ENCODE peak calls at places on chromosomes 2 and 18, in eight cellular contexts. One of them, this sample, is unnamed.

GRCh38 chr2:190530211-190530639 is 4.3 kb downstream of the NEMP2 start:
- DNase-seq in PC-9: no peak
- DNase-seq in sigmoid colon: no peak
- DNase-seq in thyroid gland: no peak
- DNase-seq in CD4-positive, alpha-beta memory T cell: no peak
- DNase-seq in endodermal cell: no peak
- DNase-seq in tibial nerve: no peak
- DNase-seq in trophoblast cell: no peak
- DNase-seq in this sample: no peak

GRCh38 chr2:189658808-189659207 is 2.5 kb upstream of the ASNSD1 start:
- DNase-seq in tibial nerve: no peak
- DNase-seq in trophoblast cell: no peak
- DNase-seq in sigmoid colon: no peak
- DNase-seq in thyroid gland: no peak
- DNase-seq in PC-9: no peak
- DNase-seq in CD4-positive, alpha-beta memory T cell: no peak
- DNase-seq in endodermal cell: no peak
- DNase-seq in this sample: no peak

GRCh38 chr2:23532311-23533013 is 147.5 kb downstream of the KLHL29 start:
- DNase-seq in tibial nerve: no peak
- DNase-seq in sigmoid colon: peak; percentile 83
- DNase-seq in trophoblast cell: no peak
- DNase-seq in thyroid gland: no peak
- DNase-seq in PC-9: no peak
- DNase-seq in CD4-positive, alpha-beta memory T cell: peak; percentile 46
- DNase-seq in endodermal cell: no peak
- DNase-seq in this sample: no peak

GRCh38 chr18:75363446-75364225 is 63.9 kb downstream of the SMIM21 start:
- DNase-seq in CD4-positive, alpha-beta memory T cell: no peak
- DNase-seq in PC-9: no peak
- DNase-seq in thyroid gland: no peak
- DNase-seq in tibial nerve: no peak
- DNase-seq in endodermal cell: no peak
- DNase-seq in trophoblast cell: peak; percentile 19
- DNase-seq in sigmoid colon: no peak
- DNase-seq in this sample: no peak

GRCh38 chr2:181752301-181752700 is 72.0 kb upstream of the NEUROD1 start:
- DNase-seq in PC-9: peak; percentile 88
- DNase-seq in thyroid gland: no peak
- DNase-seq in endodermal cell: no peak
- DNase-seq in tibial nerve: no peak
- DNase-seq in trophoblast cell: peak; percentile 14
- DNase-seq in CD4-positive, alpha-beta memory T cell: no peak
- DNase-seq in sigmoid colon: no peak
- DNase-seq in this sample: no peak

GRCh38 chr2:187541086-187542085 is 12.8 kb downstream of the TFPI start:
- DNase-seq in thyroid gland: no peak
- DNase-seq in CD4-positive, alpha-beta memory T cell: no peak
- DNase-seq in endodermal cell: no peak
- DNase-seq in tibial nerve: peak; percentile 57
- DNase-seq in PC-9: no peak
- DNase-seq in sigmoid colon: no peak
- DNase-seq in trophoblast cell: no peak
- DNase-seq in this sample: peak; percentile 82

GRCh38 chr2:38486213-38487026 is 109.3 kb upstream of the ATL2 start:
- DNase-seq in endodermal cell: no peak
- DNase-seq in PC-9: no peak
- DNase-seq in thyroid gland: no peak
- DNase-seq in CD4-positive, alpha-beta memory T cell: no peak
- DNase-seq in sigmoid colon: no peak
- DNase-seq in trophoblast cell: no peak
- DNase-seq in tibial nerve: no peak
- DNase-seq in this sample: no peak

GRCh38 chr18:8870528-8870927 is 165.2 kb downstream of the MTCL1 start:
- DNase-seq in CD4-positive, alpha-beta memory T cell: no peak
- DNase-seq in sigmoid colon: no peak
- DNase-seq in thyroid gland: no peak
- DNase-seq in endodermal cell: no peak
- DNase-seq in tibial nerve: no peak
- DNase-seq in trophoblast cell: no peak
- DNase-seq in PC-9: no peak
- DNase-seq in this sample: no peak

GRCh38 chr18:23650963-23651927 is 11.5 kb downstream of the ANKRD29 start:
- DNase-seq in sigmoid colon: no peak
- DNase-seq in tibial nerve: no peak
- DNase-seq in CD4-positive, alpha-beta memory T cell: no peak
- DNase-seq in thyroid gland: no peak
- DNase-seq in trophoblast cell: peak; percentile 41
- DNase-seq in endodermal cell: no peak
- DNase-seq in PC-9: peak; percentile 81
- DNase-seq in this sample: no peak

GRCh38 chr2:130762031-130762909 is 6.9 kb downstream of the AMER3 start:
- DNase-seq in PC-9: no peak
- DNase-seq in CD4-positive, alpha-beta memory T cell: no peak
- DNase-seq in tibial nerve: no peak
- DNase-seq in thyroid gland: no peak
- DNase-seq in trophoblast cell: no peak
- DNase-seq in endodermal cell: no peak
- DNase-seq in sigmoid colon: no peak
- DNase-seq in this sample: no peak

GRCh38 chr18:9627642-9628041 is 13.3 kb upstream of the PPP4R1 start:
- DNase-seq in sigmoid colon: no peak
- DNase-seq in PC-9: peak; percentile 85
- DNase-seq in endodermal cell: no peak
- DNase-seq in tibial nerve: no peak
- DNase-seq in thyroid gland: no peak
- DNase-seq in CD4-positive, alpha-beta memory T cell: no peak
- DNase-seq in trophoblast cell: peak; percentile 87
- DNase-seq in this sample: no peak

GRCh38 chr2:149832256-149832655 is 244.7 kb upstream of the MMADHC start:
- DNase-seq in thyroid gland: no peak
- DNase-seq in PC-9: peak; percentile 25
- DNase-seq in endodermal cell: no peak
- DNase-seq in trophoblast cell: no peak
- DNase-seq in tibial nerve: no peak
- DNase-seq in sigmoid colon: no peak
- DNase-seq in CD4-positive, alpha-beta memory T cell: no peak
- DNase-seq in this sample: no peak

GRCh38 chr2:220789961-220790360 is 782.1 kb downstream of the EPHA4 start:
- DNase-seq in CD4-positive, alpha-beta memory T cell: no peak
- DNase-seq in tibial nerve: no peak
- DNase-seq in endodermal cell: no peak
- DNase-seq in thyroid gland: no peak
- DNase-seq in trophoblast cell: no peak
- DNase-seq in sigmoid colon: no peak
- DNase-seq in PC-9: peak; percentile 69
- DNase-seq in this sample: no peak

GRCh38 chr2:162056796-162057399 is 17.1 kb downstream of the DPP4 start:
- DNase-seq in trophoblast cell: no peak
- DNase-seq in tibial nerve: no peak
- DNase-seq in thyroid gland: no peak
- DNase-seq in PC-9: no peak
- DNase-seq in sigmoid colon: no peak
- DNase-seq in CD4-positive, alpha-beta memory T cell: no peak
- DNase-seq in endodermal cell: no peak
- DNase-seq in this sample: no peak
- H3K4me3 ChIP-seq in trophoblast cell: no peak overlapping the region
- H3K4me3 ChIP-seq in tibial nerve: no peak overlapping the region
- H3K4me3 ChIP-seq in thyroid gland: no peak overlapping the region
- H3K4me3 ChIP-seq in PC-9: no peak overlapping the region
- H3K4me3 ChIP-seq in sigmoid colon: no peak overlapping the region
- H3K4me3 ChIP-seq in CD4-positive, alpha-beta memory T cell: no peak overlapping the region
- H3K4me3 ChIP-seq in endodermal cell: no peak overlapping the region
- H3K4me3 ChIP-seq in this sample: no peak overlapping the region

GRCh38 chr2:199452991-199453379 is 4.8 kb downstream of the SATB2 start:
- DNase-seq in thyroid gland: no peak
- DNase-seq in CD4-positive, alpha-beta memory T cell: no peak
- DNase-seq in endodermal cell: no peak
- DNase-seq in trophoblast cell: no peak
- DNase-seq in sigmoid colon: no peak
- DNase-seq in PC-9: no peak
- DNase-seq in tibial nerve: no peak
- DNase-seq in this sample: no peak
- H3K27me3 ChIP-seq in thyroid gland: peaks cover 37% of the 10 kb centered on the region
- H3K27me3 ChIP-seq in CD4-positive, alpha-beta memory T cell: peaks cover 43% of the 10 kb centered on the region
- H3K27me3 ChIP-seq in endodermal cell: peaks cover 33% of the 10 kb centered on the region
- H3K27me3 ChIP-seq in trophoblast cell: peaks cover 23% of the 10 kb centered on the region
- H3K27me3 ChIP-seq in sigmoid colon: peaks cover 57% of the 10 kb centered on the region
- H3K27me3 ChIP-seq in PC-9: no peaks in the 10 kb centered on the region
- H3K27me3 ChIP-seq in tibial nerve: peaks cover 73% of the 10 kb centered on the region
- H3K27me3 ChIP-seq in this sample: no peaks in the 10 kb centered on the region

GRCh38 chr2:199992296-199992695 is 36.9 kb downstream of the MAIP1 start:
- DNase-seq in PC-9: no peak
- DNase-seq in sigmoid colon: no peak
- DNase-seq in tibial nerve: no peak
- DNase-seq in trophoblast cell: peak; percentile 83
- DNase-seq in thyroid gland: no peak
- DNase-seq in CD4-positive, alpha-beta memory T cell: no peak
- DNase-seq in endodermal cell: no peak
- DNase-seq in this sample: no peak
- H3K4me1 ChIP-seq in PC-9: no peaks in the 10 kb centered on the region
- H3K4me1 ChIP-seq in sigmoid colon: no peaks in the 10 kb centered on the region
- H3K4me1 ChIP-seq in tibial nerve: peaks cover 11% of the 10 kb centered on the region
- H3K4me1 ChIP-seq in trophoblast cell: peaks cover 2% of the 10 kb centered on the region
- H3K4me1 ChIP-seq in thyroid gland: no peaks in the 10 kb centered on the region
- H3K4me1 ChIP-seq in CD4-positive, alpha-beta memory T cell: no peaks in the 10 kb centered on the region
- H3K4me1 ChIP-seq in endodermal cell: no peaks in the 10 kb centered on the region
- H3K4me1 ChIP-seq in this sample: no peaks in the 10 kb centered on the region

GRCh38 chr18:78296152-78296551 is 683.5 kb upstream of the SALL3 start:
- DNase-seq in endodermal cell: no peak
- DNase-seq in PC-9: no peak
- DNase-seq in sigmoid colon: no peak
- DNase-seq in tibial nerve: no peak
- DNase-seq in thyroid gland: no peak
- DNase-seq in trophoblast cell: no peak
- DNase-seq in CD4-positive, alpha-beta memory T cell: no peak
- DNase-seq in this sample: no peak

GRCh38 chr18:78292602-78293001 is 687.0 kb upstream of the SALL3 start:
- DNase-seq in CD4-positive, alpha-beta memory T cell: no peak
- DNase-seq in sigmoid colon: no peak
- DNase-seq in trophoblast cell: no peak
- DNase-seq in tibial nerve: no peak
- DNase-seq in endodermal cell: no peak
- DNase-seq in thyroid gland: no peak
- DNase-seq in PC-9: no peak
- DNase-seq in this sample: no peak

GRCh38 chr18:78295271-78295670 is 684.3 kb upstream of the SALL3 start:
- DNase-seq in trophoblast cell: no peak
- DNase-seq in thyroid gland: no peak
- DNase-seq in endodermal cell: no peak
- DNase-seq in tibial nerve: no peak
- DNase-seq in CD4-positive, alpha-beta memory T cell: no peak
- DNase-seq in sigmoid colon: no peak
- DNase-seq in PC-9: no peak
- DNase-seq in this sample: no peak

GRCh38 chr18:78293516-78293915 is 686.1 kb upstream of the SALL3 start:
- DNase-seq in thyroid gland: no peak
- DNase-seq in trophoblast cell: no peak
- DNase-seq in PC-9: no peak
- DNase-seq in CD4-positive, alpha-beta memory T cell: no peak
- DNase-seq in endodermal cell: no peak
- DNase-seq in tibial nerve: no peak
- DNase-seq in sigmoid colon: no peak
- DNase-seq in this sample: no peak

DNA sequence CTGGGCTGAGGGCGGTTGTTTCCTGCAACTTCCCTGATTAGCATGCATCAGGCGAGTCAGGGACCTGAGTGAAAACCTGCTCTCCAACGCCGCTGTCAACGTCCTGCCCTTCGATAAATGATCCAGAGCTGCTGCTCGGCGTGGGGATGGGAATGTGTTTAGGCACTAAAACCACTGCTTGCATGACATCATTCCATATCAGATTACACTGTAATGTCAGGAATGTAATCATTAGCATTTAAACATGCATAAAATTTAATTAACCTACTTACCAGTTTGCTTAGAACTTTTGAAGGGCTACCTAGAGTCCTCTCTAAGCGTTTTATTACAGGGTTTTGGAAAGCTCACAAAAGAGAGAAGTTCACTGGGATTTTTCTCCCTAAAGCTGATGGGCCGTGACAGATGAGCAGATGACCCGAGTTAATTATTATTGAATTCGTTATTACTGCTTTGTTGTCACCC is 685.6 kb upstream of the SALL3 start:
- DNase-seq in PC-9: no peak
- DNase-seq in tibial nerve: no peak
- DNase-seq in CD4-positive, alpha-beta memory T cell: no peak
- DNase-seq in thyroid gland: no peak
- DNase-seq in trophoblast cell: no peak
- DNase-seq in endodermal cell: peak; percentile 59
- DNase-seq in sigmoid colon: no peak
- DNase-seq in this sample: no peak
- H3K4me3 ChIP-seq in PC-9: no peak overlapping the region
- H3K4me3 ChIP-seq in tibial nerve: peak overlapping the region; percentile 25
- H3K4me3 ChIP-seq in CD4-positive, alpha-beta memory T cell: no peak overlapping the region
- H3K4me3 ChIP-seq in thyroid gland: no peak overlapping the region
- H3K4me3 ChIP-seq in trophoblast cell: no peak overlapping the region
- H3K4me3 ChIP-seq in endodermal cell: no peak overlapping the region
- H3K4me3 ChIP-seq in sigmoid colon: no peak overlapping the region
- H3K4me3 ChIP-seq in this sample: no peak overlapping the region